ENCODE peak calls at places on chromosome 18, in eight cellular contexts. One of them, this sample, is unnamed.

GRCh38 chr18:75809392-75809791 is 381.9 kb upstream of the SMIM21 start:
- DNase-seq in stimulated activated CD4-positive, alpha-beta T cell treated with anti-CD3 and anti-CD28 coated beads, Interleukin-12 subunit alpha, Interleukin-12 subunit beta, amount 100 ng/mL, for 4 hours: no peak
- DNase-seq in putamen: no peak
- DNase-seq in astrocyte of the spinal cord: no peak
- DNase-seq in progenitor cell of endocrine pancreas: no peak
- DNase-seq in upper lobe of right lung: no peak
- DNase-seq in HTR-8/SVneo: no peak
- DNase-seq in Panc1: no peak
- DNase-seq in this sample: no peak

GRCh38 chr18:28594034-28594433 is 417.1 kb upstream of the CDH2 start:
- DNase-seq in stimulated activated CD4-positive, alpha-beta T cell treated with anti-CD3 and anti-CD28 coated beads, Interleukin-12 subunit alpha, Interleukin-12 subunit beta, amount 100 ng/mL, for 4 hours: no peak
- DNase-seq in putamen: no peak
- DNase-seq in astrocyte of the spinal cord: peak
- DNase-seq in progenitor cell of endocrine pancreas: no peak
- DNase-seq in upper lobe of right lung: no peak
- DNase-seq in HTR-8/SVneo: no peak
- DNase-seq in Panc1: no peak
- DNase-seq in this sample: no peak

GRCh38 chr18:46555213-46555612 is 101.8 kb downstream of the LOXHD1 start:
- DNase-seq in stimulated activated CD4-positive, alpha-beta T cell treated with anti-CD3 and anti-CD28 coated beads, Interleukin-12 subunit alpha, Interleukin-12 subunit beta, amount 100 ng/mL, for 4 hours: no peak
- DNase-seq in putamen: peak
- DNase-seq in astrocyte of the spinal cord: no peak
- DNase-seq in progenitor cell of endocrine pancreas: no peak
- DNase-seq in upper lobe of right lung: no peak
- DNase-seq in HTR-8/SVneo: no peak
- DNase-seq in Panc1: no peak
- DNase-seq in this sample: no peak

GRCh38 chr18:11791131-11791530 is 60.1 kb upstream of the CHMP1B start:
- DNase-seq in stimulated activated CD4-positive, alpha-beta T cell treated with anti-CD3 and anti-CD28 coated beads, Interleukin-12 subunit alpha, Interleukin-12 subunit beta, amount 100 ng/mL, for 4 hours: no peak
- DNase-seq in putamen: no peak
- DNase-seq in astrocyte of the spinal cord: no peak
- DNase-seq in progenitor cell of endocrine pancreas: no peak
- DNase-seq in upper lobe of right lung: no peak
- DNase-seq in HTR-8/SVneo: no peak
- DNase-seq in Panc1: no peak
- DNase-seq in this sample: no peak

GRCh38 chr18:48896875-48897511 is 53.8 kb downstream of the SMAD7 start:
- DNase-seq in stimulated activated CD4-positive, alpha-beta T cell treated with anti-CD3 and anti-CD28 coated beads, Interleukin-12 subunit alpha, Interleukin-12 subunit beta, amount 100 ng/mL, for 4 hours: no peak
- DNase-seq in putamen: no peak
- DNase-seq in astrocyte of the spinal cord: no peak
- DNase-seq in progenitor cell of endocrine pancreas: no peak
- DNase-seq in upper lobe of right lung: peak
- DNase-seq in HTR-8/SVneo: no peak
- DNase-seq in Panc1: no peak
- DNase-seq in this sample: peak

GRCh38 chr18:11322006-11322405 is 172.6 kb upstream of the PIEZO2 start:
- DNase-seq in stimulated activated CD4-positive, alpha-beta T cell treated with anti-CD3 and anti-CD28 coated beads, Interleukin-12 subunit alpha, Interleukin-12 subunit beta, amount 100 ng/mL, for 4 hours: no peak
- DNase-seq in putamen: no peak
- DNase-seq in astrocyte of the spinal cord: no peak
- DNase-seq in progenitor cell of endocrine pancreas: no peak
- DNase-seq in upper lobe of right lung: no peak
- DNase-seq in HTR-8/SVneo: no peak
- DNase-seq in Panc1: no peak
- DNase-seq in this sample: no peak

GRCh38 chr18:78685980-78686530 is 293.6 kb upstream of the SALL3 start:
- DNase-seq in stimulated activated CD4-positive, alpha-beta T cell treated with anti-CD3 and anti-CD28 coated beads, Interleukin-12 subunit alpha, Interleukin-12 subunit beta, amount 100 ng/mL, for 4 hours: no peak
- DNase-seq in putamen: no peak
- DNase-seq in astrocyte of the spinal cord: no peak
- DNase-seq in progenitor cell of endocrine pancreas: no peak
- DNase-seq in upper lobe of right lung: no peak
- DNase-seq in HTR-8/SVneo: no peak
- DNase-seq in Panc1: no peak
- DNase-seq in this sample: no peak

GRCh38 chr18:51480562-51481261 is 283.2 kb upstream of the MEX3C start:
- DNase-seq in stimulated activated CD4-positive, alpha-beta T cell treated with anti-CD3 and anti-CD28 coated beads, Interleukin-12 subunit alpha, Interleukin-12 subunit beta, amount 100 ng/mL, for 4 hours: no peak
- DNase-seq in putamen: no peak
- DNase-seq in astrocyte of the spinal cord: no peak
- DNase-seq in progenitor cell of endocrine pancreas: no peak
- DNase-seq in upper lobe of right lung: no peak
- DNase-seq in HTR-8/SVneo: no peak
- DNase-seq in Panc1: no peak
- DNase-seq in this sample: no peak

GRCh38 chr18:37574113-37574512 is 8.5 kb upstream of the CELF4 start:
- DNase-seq in stimulated activated CD4-positive, alpha-beta T cell treated with anti-CD3 and anti-CD28 coated beads, Interleukin-12 subunit alpha, Interleukin-12 subunit beta, amount 100 ng/mL, for 4 hours: no peak
- DNase-seq in putamen: peak
- DNase-seq in astrocyte of the spinal cord: no peak
- DNase-seq in progenitor cell of endocrine pancreas: no peak
- DNase-seq in upper lobe of right lung: no peak
- DNase-seq in HTR-8/SVneo: no peak
- DNase-seq in Panc1: no peak
- DNase-seq in this sample: no peak

GRCh38 chr18:53018791-53019190 is 678.8 kb downstream of the DCC start:
- DNase-seq in stimulated activated CD4-positive, alpha-beta T cell treated with anti-CD3 and anti-CD28 coated beads, Interleukin-12 subunit alpha, Interleukin-12 subunit beta, amount 100 ng/mL, for 4 hours: no peak
- DNase-seq in putamen: no peak
- DNase-seq in astrocyte of the spinal cord: peak
- DNase-seq in progenitor cell of endocrine pancreas: no peak
- DNase-seq in upper lobe of right lung: no peak
- DNase-seq in HTR-8/SVneo: no peak
- DNase-seq in Panc1: no peak
- DNase-seq in this sample: no peak

GRCh38 chr18:21117385-21118135 is 5.9 kb upstream of the ROCK1 start:
- DNase-seq in stimulated activated CD4-positive, alpha-beta T cell treated with anti-CD3 and anti-CD28 coated beads, Interleukin-12 subunit alpha, Interleukin-12 subunit beta, amount 100 ng/mL, for 4 hours: no peak
- DNase-seq in putamen: peak
- DNase-seq in astrocyte of the spinal cord: peak
- DNase-seq in progenitor cell of endocrine pancreas: no peak
- DNase-seq in upper lobe of right lung: no peak
- DNase-seq in HTR-8/SVneo: no peak
- DNase-seq in Panc1: no peak
- DNase-seq in this sample: no peak

GRCh38 chr18:61841709-61842108 is 51.1 kb downstream of the RNF152 start:
- DNase-seq in stimulated activated CD4-positive, alpha-beta T cell treated with anti-CD3 and anti-CD28 coated beads, Interleukin-12 subunit alpha, Interleukin-12 subunit beta, amount 100 ng/mL, for 4 hours: no peak
- DNase-seq in putamen: no peak
- DNase-seq in astrocyte of the spinal cord: no peak
- DNase-seq in progenitor cell of endocrine pancreas: no peak
- DNase-seq in upper lobe of right lung: no peak
- DNase-seq in HTR-8/SVneo: no peak
- DNase-seq in Panc1: no peak
- DNase-seq in this sample: no peak

GRCh38 chr18:37222383-37223378 is 342.9 kb downstream of the CELF4 start:
- DNase-seq in stimulated activated CD4-positive, alpha-beta T cell treated with anti-CD3 and anti-CD28 coated beads, Interleukin-12 subunit alpha, Interleukin-12 subunit beta, amount 100 ng/mL, for 4 hours: no peak
- DNase-seq in putamen: no peak
- DNase-seq in astrocyte of the spinal cord: no peak
- DNase-seq in progenitor cell of endocrine pancreas: no peak
- DNase-seq in upper lobe of right lung: no peak
- DNase-seq in HTR-8/SVneo: no peak
- DNase-seq in Panc1: no peak
- DNase-seq in this sample: no peak

GRCh38 chr18:59085797-59086196 is 53.9 kb upstream of the SEC11C start:
- DNase-seq in stimulated activated CD4-positive, alpha-beta T cell treated with anti-CD3 and anti-CD28 coated beads, Interleukin-12 subunit alpha, Interleukin-12 subunit beta, amount 100 ng/mL, for 4 hours: no peak
- DNase-seq in putamen: no peak
- DNase-seq in astrocyte of the spinal cord: peak
- DNase-seq in progenitor cell of endocrine pancreas: no peak
- DNase-seq in upper lobe of right lung: no peak
- DNase-seq in HTR-8/SVneo: no peak
- DNase-seq in Panc1: no peak
- DNase-seq in this sample: no peak

GRCh38 chr18:48042431-48042830 is 112.0 kb upstream of the SMAD2 start:
- DNase-seq in stimulated activated CD4-positive, alpha-beta T cell treated with anti-CD3 and anti-CD28 coated beads, Interleukin-12 subunit alpha, Interleukin-12 subunit beta, amount 100 ng/mL, for 4 hours: no peak
- DNase-seq in putamen: no peak
- DNase-seq in astrocyte of the spinal cord: no peak
- DNase-seq in progenitor cell of endocrine pancreas: no peak
- DNase-seq in upper lobe of right lung: peak
- DNase-seq in HTR-8/SVneo: no peak
- DNase-seq in Panc1: no peak
- DNase-seq in this sample: no peak

GRCh38 chr18:76429262-76430126 is 65.5 kb downstream of the ZNF516 start:
- DNase-seq in stimulated activated CD4-positive, alpha-beta T cell treated with anti-CD3 and anti-CD28 coated beads, Interleukin-12 subunit alpha, Interleukin-12 subunit beta, amount 100 ng/mL, for 4 hours: no peak
- DNase-seq in putamen: no peak
- DNase-seq in astrocyte of the spinal cord: peak
- DNase-seq in progenitor cell of endocrine pancreas: no peak
- DNase-seq in upper lobe of right lung: peak
- DNase-seq in HTR-8/SVneo: no peak
- DNase-seq in Panc1: no peak
- DNase-seq in this sample: no peak

This sample was measured in sciatic nerve.